ENCODE peak calls at places on chromosomes 11 and 22, in eight cellular contexts. T is aorta, D is osteocyte, V is NCI-H1694 treated with DMSO at 0.1 percent for 48 hours, L is germinal center, Q is AG08395, Y is mesothelial cell of epicardium, S is T-helper 9 cell. F is an unnamed sample.

GRCh38 chr11:2360081-2360642 is 16.9 kb upstream of the CD81 start:
- DNase-seq in T (no peak), Y (no peak), V (no peak), D (no peak), L (no peak), Q (no peak), S (no peak), F (no peak)

GRCh38 chr11:1742371-1742770 is 8.0 kb downstream of the IFITM10 start:
- DNase-seq in Q (no peak), S (no peak), T (peak; percentile 8), Y (no peak), L (no peak), D (no peak), V (no peak), F (no peak)

GRCh38 chr11:61095022-61095421 is 7.3 kb upstream of the CD5 start:
- DNase-seq in T (no peak), S (no peak), Q (no peak), V (no peak), Y (no peak), D (no peak), L (no peak), F (no peak)

GRCh38 chr22:26610072-26610958 is 7.5 kb downstream of the CRYBB1 start:
- DNase-seq in Q (peak; percentile 96), S (no peak), D (no peak), T (peak; percentile 78), Y (no peak), L (peak; percentile 45), V (no peak), F (no peak)

GRCh38 chr11:127627629-127628462 is 627.3 kb upstream of the KIRREL3 start:
- DNase-seq in L (no peak), D (no peak), T (no peak), V (no peak), Q (no peak), S (no peak), Y (no peak), F (no peak)

GRCh38 chr11:109109150-109109549 is 312.8 kb upstream of the C11orf87 start:
- DNase-seq in S (no peak), Y (no peak), V (no peak), Q (no peak), L (no peak), T (no peak), D (no peak), F (no peak)

GRCh38 chr11:2932850-2933251 is 3.6 kb upstream of the PHLDA2 start:
- DNase-seq in V (no peak), D (no peak), Y (no peak), S (no peak), L (no peak), T (peak; percentile 77), Q (peak; percentile 22), F (no peak)

GRCh38 chr22:30781271-30781875 is 86.7 kb downstream of the OSBP2 start:
- DNase-seq in Y (no peak), V (no peak), S (no peak), L (no peak), T (no peak), D (no peak), Q (no peak), F (no peak)

GRCh38 chr11:79314906-79315689 is 125.7 kb downstream of the TENM4 start:
- DNase-seq in Q (no peak), S (no peak), D (no peak), V (no peak), T (no peak), Y (no peak), L (no peak), F (no peak)

GRCh38 chr11:1480191-1480554 is 6.4 kb downstream of the MOB2 start:
- DNase-seq in S (no peak), L (no peak), Y (no peak), T (peak; percentile 45), Q (no peak), D (no peak), V (no peak), F (no peak)

GRCh38 chr11:5364214-5364613 is 12.9 kb downstream of the OR51B6 start:
- DNase-seq in L (no peak), T (no peak), Y (no peak), D (no peak), S (no peak), Q (peak; percentile 85), V (no peak), F (no peak)

GRCh38 chr11:2442554-2442953 is 1.8 kb downstream of the TRPM5 start:
- DNase-seq in Q (no peak), L (no peak), D (no peak), T (no peak), V (no peak), S (no peak), Y (no peak), F (no peak)

GRCh38 chr22:29382575-29383328 is 5.6 kb downstream of the AP1B1 start:
- DNase-seq in T (no peak), Y (no peak), L (no peak), S (no peak), Q (no peak), D (no peak), V (no peak), F (no peak)